ENCODE peak calls at places on chromosome 7, in ten cellular contexts. One of them, this sample, is unnamed.

GRCh38 chr7:159033956-159034938 is 110.4 kb downstream of the VIPR2 start:
- DNase-seq in IMR-90: no peak
- DNase-seq in ascending aorta: no peak
- DNase-seq in heart right ventricle: no peak
- DNase-seq in lung: no peak
- DNase-seq in CD8-positive, alpha-beta T cell: no peak
- DNase-seq in cardiac muscle cell: no peak
- DNase-seq in lower lobe of right lung: no peak
- DNase-seq in prostate gland: no peak
- DNase-seq in GM12878: no peak
- DNase-seq in this sample: no peak

GRCh38 chr7:69147631-69148030 is 450.6 kb upstream of the AUTS2 start:
- DNase-seq in IMR-90: no peak
- DNase-seq in ascending aorta: no peak
- DNase-seq in heart right ventricle: no peak
- DNase-seq in lung: no peak
- DNase-seq in CD8-positive, alpha-beta T cell: no peak
- DNase-seq in cardiac muscle cell: peak
- DNase-seq in lower lobe of right lung: no peak
- DNase-seq in prostate gland: no peak
- DNase-seq in GM12878: no peak
- DNase-seq in this sample: no peak

GRCh38 chr7:111878788-111879187 is 316.5 kb upstream of the IMMP2L start:
- DNase-seq in IMR-90: no peak
- DNase-seq in ascending aorta: no peak
- DNase-seq in heart right ventricle: no peak
- DNase-seq in lung: no peak
- DNase-seq in CD8-positive, alpha-beta T cell: no peak
- DNase-seq in cardiac muscle cell: no peak
- DNase-seq in lower lobe of right lung: no peak
- DNase-seq in prostate gland: no peak
- DNase-seq in GM12878: no peak
- DNase-seq in this sample: no peak

GRCh38 chr7:123823898-123824753 is 20.8 kb upstream of the HYAL4 start:
- DNase-seq in IMR-90: no peak
- DNase-seq in ascending aorta: no peak
- DNase-seq in heart right ventricle: no peak
- DNase-seq in lung: no peak
- DNase-seq in CD8-positive, alpha-beta T cell: no peak
- DNase-seq in cardiac muscle cell: no peak
- DNase-seq in lower lobe of right lung: no peak
- DNase-seq in prostate gland: no peak
- DNase-seq in GM12878: peak
- DNase-seq in this sample: no peak

GRCh38 chr7:78284945-78285344 is 486.4 kb downstream of the PHTF2 start:
- DNase-seq in IMR-90: no peak
- DNase-seq in ascending aorta: no peak
- DNase-seq in heart right ventricle: no peak
- DNase-seq in lung: no peak
- DNase-seq in CD8-positive, alpha-beta T cell: no peak
- DNase-seq in cardiac muscle cell: no peak
- DNase-seq in lower lobe of right lung: no peak
- DNase-seq in prostate gland: no peak
- DNase-seq in GM12878: no peak
- DNase-seq in this sample: no peak

GRCh38 chr7:150524018-150524417 is 9.3 kb downstream of the GIMAP7 start:
- DNase-seq in IMR-90: no peak
- DNase-seq in ascending aorta: no peak
- DNase-seq in heart right ventricle: no peak
- DNase-seq in lung: no peak
- DNase-seq in CD8-positive, alpha-beta T cell: no peak
- DNase-seq in cardiac muscle cell: no peak
- DNase-seq in lower lobe of right lung: no peak
- DNase-seq in prostate gland: no peak
- DNase-seq in GM12878: no peak
- DNase-seq in this sample: no peak

GRCh38 chr7:14714161-14714728 is 188.3 kb downstream of the DGKB start:
- DNase-seq in IMR-90: no peak
- DNase-seq in ascending aorta: no peak
- DNase-seq in heart right ventricle: no peak
- DNase-seq in lung: no peak
- DNase-seq in CD8-positive, alpha-beta T cell: no peak
- DNase-seq in cardiac muscle cell: no peak
- DNase-seq in lower lobe of right lung: no peak
- DNase-seq in prostate gland: no peak
- DNase-seq in GM12878: peak
- DNase-seq in this sample: no peak

GRCh38 chr7:30074422-30075030 is 46.3 kb downstream of the PLEKHA8 start:
- DNase-seq in IMR-90: peak
- DNase-seq in ascending aorta: no peak
- DNase-seq in heart right ventricle: no peak
- DNase-seq in lung: no peak
- DNase-seq in CD8-positive, alpha-beta T cell: no peak
- DNase-seq in cardiac muscle cell: peak
- DNase-seq in lower lobe of right lung: no peak
- DNase-seq in prostate gland: no peak
- DNase-seq in GM12878: no peak
- DNase-seq in this sample: peak

GRCh38 chr7:156073366-156074052 is 261.2 kb upstream of the SHH start:
- DNase-seq in IMR-90: no peak
- DNase-seq in ascending aorta: no peak
- DNase-seq in heart right ventricle: no peak
- DNase-seq in lung: no peak
- DNase-seq in CD8-positive, alpha-beta T cell: no peak
- DNase-seq in cardiac muscle cell: no peak
- DNase-seq in lower lobe of right lung: no peak
- DNase-seq in prostate gland: peak
- DNase-seq in GM12878: no peak
- DNase-seq in this sample: peak

GRCh38 chr7:4131043-4131442 is 551.1 kb upstream of the FOXK1 start:
- DNase-seq in IMR-90: no peak
- DNase-seq in ascending aorta: no peak
- DNase-seq in heart right ventricle: no peak
- DNase-seq in lung: no peak
- DNase-seq in CD8-positive, alpha-beta T cell: no peak
- DNase-seq in cardiac muscle cell: no peak
- DNase-seq in lower lobe of right lung: no peak
- DNase-seq in prostate gland: no peak
- DNase-seq in GM12878: no peak
- DNase-seq in this sample: no peak

DNA sequence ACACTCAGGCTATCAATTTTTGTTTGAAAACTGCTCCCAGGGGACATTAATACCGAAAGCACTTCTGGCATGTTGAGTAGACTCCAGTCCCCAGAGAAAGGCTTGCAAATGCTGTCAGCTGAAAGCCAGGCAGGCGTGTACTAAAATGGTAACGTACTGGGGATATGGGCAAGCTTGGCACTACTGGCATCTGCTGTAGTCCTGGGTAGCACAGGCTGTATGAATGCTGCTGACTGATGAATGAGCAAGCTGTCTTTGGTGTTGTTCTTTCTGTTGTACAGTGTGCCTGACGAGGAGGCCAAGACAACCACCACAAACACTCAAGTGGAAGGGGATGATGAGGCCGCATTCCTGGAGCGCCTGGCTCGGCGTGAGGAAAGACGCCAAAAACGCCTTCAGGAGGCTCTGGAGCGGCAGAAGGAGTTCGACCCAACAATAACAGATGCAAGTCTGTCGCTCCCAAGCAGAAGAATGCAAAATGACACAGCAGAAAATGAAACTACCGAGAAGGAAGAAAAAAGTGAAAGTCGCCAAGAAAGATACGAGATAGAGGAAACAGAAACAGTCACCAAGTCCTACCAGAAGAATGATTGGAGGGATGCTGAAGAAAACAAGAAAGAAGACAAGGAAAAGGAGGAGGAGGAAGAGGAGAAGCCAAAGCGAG is 53.5 kb upstream of the AGBL3 start:
- DNase-seq in IMR-90: peak
- DNase-seq in ascending aorta: peak
- DNase-seq in heart right ventricle: peak
- DNase-seq in lung: no peak
- DNase-seq in CD8-positive, alpha-beta T cell: no peak
- DNase-seq in cardiac muscle cell: peak
- DNase-seq in lower lobe of right lung: no peak
- DNase-seq in prostate gland: no peak
- DNase-seq in GM12878: peak
- DNase-seq in this sample: no peak
- H3K27ac ChIP-seq in IMR-90: peak
- H3K27ac ChIP-seq in ascending aorta: peak
- H3K27ac ChIP-seq in heart right ventricle: peak
- H3K27ac ChIP-seq in lung: peak
- H3K27ac ChIP-seq in CD8-positive, alpha-beta T cell: no peak
- H3K27ac ChIP-seq in cardiac muscle cell: no peak
- H3K27ac ChIP-seq in lower lobe of right lung: no peak
- H3K27ac ChIP-seq in prostate gland: no peak
- H3K27ac ChIP-seq in GM12878: peak
- H3K27ac ChIP-seq in this sample: no peak

DNA sequence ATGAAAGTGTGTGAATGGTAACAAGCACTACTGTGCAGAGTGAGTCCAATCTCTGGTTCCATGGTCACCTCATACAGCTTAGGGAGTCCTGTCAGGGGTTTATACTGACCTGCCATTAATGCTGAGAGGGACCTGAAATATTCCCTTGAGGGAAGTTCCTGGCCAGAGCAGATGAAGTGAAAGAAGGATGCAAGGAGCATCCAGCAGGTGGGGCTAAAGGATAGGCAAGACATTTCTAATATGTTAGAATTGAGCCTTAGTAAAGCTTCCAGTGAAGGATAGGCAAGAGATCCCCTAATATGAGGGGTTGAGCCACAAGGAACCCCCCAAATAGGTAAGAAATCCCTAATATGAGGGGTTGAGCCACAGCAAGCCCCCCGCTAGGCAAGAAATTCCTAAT is 25.5 kb upstream of the FAM221A start:
- DNase-seq in IMR-90: peak
- DNase-seq in ascending aorta: no peak
- DNase-seq in heart right ventricle: no peak
- DNase-seq in lung: no peak
- DNase-seq in CD8-positive, alpha-beta T cell: no peak
- DNase-seq in cardiac muscle cell: peak
- DNase-seq in lower lobe of right lung: no peak
- DNase-seq in prostate gland: peak
- DNase-seq in GM12878: no peak
- DNase-seq in this sample: peak
- TF ChIP-seq CTCF in IMR-90: peak
- TF ChIP-seq CTCF in ascending aorta: no peak
- TF ChIP-seq CTCF in heart right ventricle: no peak
- TF ChIP-seq CTCF in lung: peak
- TF ChIP-seq CTCF in CD8-positive, alpha-beta T cell: no peak
- TF ChIP-seq CTCF in cardiac muscle cell: peak
- TF ChIP-seq CTCF in lower lobe of right lung: peak
- TF ChIP-seq CTCF in prostate gland: peak
- TF ChIP-seq CTCF in GM12878: peak
- TF ChIP-seq CTCF in this sample: peak

GRCh38 chr7:75861636-75862035 is 17.2 kb upstream of the RHBDD2 start:
- DNase-seq in IMR-90: peak
- DNase-seq in ascending aorta: no peak
- DNase-seq in heart right ventricle: no peak
- DNase-seq in lung: no peak
- DNase-seq in CD8-positive, alpha-beta T cell: no peak
- DNase-seq in cardiac muscle cell: peak
- DNase-seq in lower lobe of right lung: no peak
- DNase-seq in prostate gland: no peak
- DNase-seq in GM12878: no peak
- DNase-seq in this sample: no peak

GRCh38 chr7:75858430-75858829 is 20.4 kb upstream of the RHBDD2 start:
- DNase-seq in IMR-90: no peak
- DNase-seq in ascending aorta: no peak
- DNase-seq in heart right ventricle: no peak
- DNase-seq in lung: no peak
- DNase-seq in CD8-positive, alpha-beta T cell: no peak
- DNase-seq in cardiac muscle cell: no peak
- DNase-seq in lower lobe of right lung: no peak
- DNase-seq in prostate gland: no peak
- DNase-seq in GM12878: no peak
- DNase-seq in this sample: no peak

GRCh38 chr7:75854233-75854632 is 24.6 kb upstream of the RHBDD2 start:
- DNase-seq in IMR-90: peak
- DNase-seq in ascending aorta: no peak
- DNase-seq in heart right ventricle: no peak
- DNase-seq in lung: no peak
- DNase-seq in CD8-positive, alpha-beta T cell: no peak
- DNase-seq in cardiac muscle cell: peak
- DNase-seq in lower lobe of right lung: peak
- DNase-seq in prostate gland: no peak
- DNase-seq in GM12878: no peak
- DNase-seq in this sample: peak

GRCh38 chr7:75856562-75856961 is 22.3 kb upstream of the RHBDD2 start:
- DNase-seq in IMR-90: no peak
- DNase-seq in ascending aorta: no peak
- DNase-seq in heart right ventricle: no peak
- DNase-seq in lung: no peak
- DNase-seq in CD8-positive, alpha-beta T cell: no peak
- DNase-seq in cardiac muscle cell: no peak
- DNase-seq in lower lobe of right lung: no peak
- DNase-seq in prostate gland: no peak
- DNase-seq in GM12878: no peak
- DNase-seq in this sample: peak
- H3K27ac ChIP-seq in IMR-90: no peak
- H3K27ac ChIP-seq in ascending aorta: no peak
- H3K27ac ChIP-seq in heart right ventricle: no peak
- H3K27ac ChIP-seq in lung: no peak
- H3K27ac ChIP-seq in CD8-positive, alpha-beta T cell: no peak
- H3K27ac ChIP-seq in cardiac muscle cell: no peak
- H3K27ac ChIP-seq in lower lobe of right lung: no peak
- H3K27ac ChIP-seq in prostate gland: no peak
- H3K27ac ChIP-seq in GM12878: no peak
- H3K27ac ChIP-seq in this sample: no peak

GRCh38 chr7:92761391-92762098 is 74.8 kb downstream of the CDK6 start:
- DNase-seq in IMR-90: no peak
- DNase-seq in ascending aorta: no peak
- DNase-seq in heart right ventricle: no peak
- DNase-seq in lung: no peak
- DNase-seq in CD8-positive, alpha-beta T cell: no peak
- DNase-seq in cardiac muscle cell: no peak
- DNase-seq in lower lobe of right lung: no peak
- DNase-seq in prostate gland: no peak
- DNase-seq in GM12878: no peak
- DNase-seq in this sample: no peak

GRCh38 chr7:92762853-92763252 is 73.5 kb downstream of the CDK6 start:
- DNase-seq in IMR-90: no peak
- DNase-seq in ascending aorta: no peak
- DNase-seq in heart right ventricle: no peak
- DNase-seq in lung: no peak
- DNase-seq in CD8-positive, alpha-beta T cell: no peak
- DNase-seq in cardiac muscle cell: no peak
- DNase-seq in lower lobe of right lung: no peak
- DNase-seq in prostate gland: no peak
- DNase-seq in GM12878: no peak
- DNase-seq in this sample: no peak

GRCh38 chr7:92766461-92767003 is 69.8 kb downstream of the CDK6 start:
- DNase-seq in IMR-90: peak
- DNase-seq in ascending aorta: no peak
- DNase-seq in heart right ventricle: no peak
- DNase-seq in lung: no peak
- DNase-seq in CD8-positive, alpha-beta T cell: no peak
- DNase-seq in cardiac muscle cell: peak
- DNase-seq in lower lobe of right lung: no peak
- DNase-seq in prostate gland: no peak
- DNase-seq in GM12878: no peak
- DNase-seq in this sample: no peak

GRCh38 chr7:92765725-92766124 is 70.6 kb downstream of the CDK6 start:
- DNase-seq in IMR-90: peak
- DNase-seq in ascending aorta: no peak
- DNase-seq in heart right ventricle: no peak
- DNase-seq in lung: no peak
- DNase-seq in CD8-positive, alpha-beta T cell: no peak
- DNase-seq in cardiac muscle cell: peak
- DNase-seq in lower lobe of right lung: no peak
- DNase-seq in prostate gland: no peak
- DNase-seq in GM12878: no peak
- DNase-seq in this sample: no peak

GRCh38 chr7:92763636-92764423 is 72.5 kb downstream of the CDK6 start:
- DNase-seq in IMR-90: peak
- DNase-seq in ascending aorta: no peak
- DNase-seq in heart right ventricle: no peak
- DNase-seq in lung: no peak
- DNase-seq in CD8-positive, alpha-beta T cell: no peak
- DNase-seq in cardiac muscle cell: peak
- DNase-seq in lower lobe of right lung: no peak
- DNase-seq in prostate gland: no peak
- DNase-seq in GM12878: no peak
- DNase-seq in this sample: no peak
- TF ChIP-seq CTCF in IMR-90: no peak
- TF ChIP-seq CTCF in ascending aorta: no peak
- TF ChIP-seq CTCF in heart right ventricle: no peak
- TF ChIP-seq CTCF in lung: no peak
- TF ChIP-seq CTCF in CD8-positive, alpha-beta T cell: no peak
- TF ChIP-seq CTCF in cardiac muscle cell: no peak
- TF ChIP-seq CTCF in lower lobe of right lung: no peak
- TF ChIP-seq CTCF in prostate gland: peak
- TF ChIP-seq CTCF in GM12878: no peak
- TF ChIP-seq CTCF in this sample: no peak